ENCODE peak calls at places on chromosomes 6 and 20, in eight cellular contexts. I is mammary epithelial cell, P is tibial nerve, L is AG04449, J is cardiac fibroblast, V is fibroblast of mammary gland, K is left ventricle myocardium inferior, U is GM12864. W is an unnamed sample.

GRCh38 chr20:15278041-15278440 is 940.6 kb upstream of the FLRT3 start:
- DNase-seq in I (peak), P (no peak), L (no peak), J (no peak), V (no peak), K (no peak), U (no peak), W (no peak)

GRCh38 chr6:116557863-116558262 is 4.3 kb downstream of the CALHM4 start:
- DNase-seq in I (peak), P (no peak), L (peak), J (peak), V (peak), K (peak), U (no peak), W (no peak)

GRCh38 chr6:38445912-38446311 is 193.8 kb downstream of the BTBD9 start:
- DNase-seq in I (no peak), P (no peak), L (no peak), J (no peak), V (no peak), K (no peak), U (no peak), W (no peak)

GRCh38 chr20:32727663-32728062 is 15.6 kb downstream of the COMMD7 start:
- DNase-seq in I (peak), P (no peak), L (peak), J (peak), V (peak), K (no peak), U (no peak), W (no peak)

GRCh38 chr6:130026859-130027258 is 8.5 kb downstream of the L3MBTL3 start:
- DNase-seq in I (peak), P (no peak), L (no peak), J (peak), V (peak), K (no peak), U (no peak), W (no peak)

GRCh38 chr20:37309290-37309689 is 19.8 kb downstream of the MANBAL start:
- DNase-seq in I (no peak), P (no peak), L (no peak), J (no peak), V (no peak), K (no peak), U (no peak), W (no peak)

GRCh38 chr6:29112135-29112534 is 4.3 kb downstream of the OR2J3 start:
- DNase-seq in I (no peak), P (no peak), L (no peak), J (no peak), V (no peak), K (no peak), U (no peak), W (peak)

GRCh38 chr6:161393839-161394364 is 120.0 kb upstream of the AGPAT4 start:
- DNase-seq in I (peak), P (peak), L (no peak), J (peak), V (peak), K (no peak), U (peak), W (peak)

GRCh38 chr20:48841861-48842529 is 14.2 kb upstream of the PREX1 start:
- DNase-seq in I (peak), P (no peak), L (no peak), J (peak), V (peak), K (no peak), U (no peak), W (no peak)

GRCh38 chr20:21693322-21693721 is 12.1 kb upstream of the PAX1 start:
- DNase-seq in I (no peak), P (no peak), L (no peak), J (no peak), V (no peak), K (no peak), U (no peak), W (peak)

GRCh38 chr6:12436683-12437082 is 146.5 kb downstream of the EDN1 start:
- DNase-seq in I (no peak), P (no peak), L (no peak), J (no peak), V (no peak), K (no peak), U (no peak), W (no peak)

GRCh38 chr6:27829453-27830211 is 82.6 kb downstream of the OR2B2 start:
- DNase-seq in I (peak), P (no peak), L (no peak), J (no peak), V (peak), K (no peak), U (no peak), W (no peak)

GRCh38 chr6:26016326-26017275 is 54.0 kb downstream of the TRIM38 start:
- DNase-seq in I (peak), P (no peak), L (no peak), J (peak), V (peak), K (peak), U (no peak), W (no peak)

GRCh38 chr6:110415297-110415916 is at the start of gene DDO:
- DNase-seq in I (peak), P (peak), L (no peak), J (peak), V (peak), K (peak), U (no peak), W (peak)

GRCh38 chr6:34455831-34456230 is 10.0 kb upstream of the PACSIN1 start:
- DNase-seq in I (no peak), P (no peak), L (no peak), J (no peak), V (no peak), K (no peak), U (no peak), W (peak)

GRCh38 chr20:4956200-4956810 is 45.0 kb downstream of the SLC23A2 start:
- DNase-seq in I (peak), P (no peak), L (no peak), J (peak), V (peak), K (no peak), U (no peak), W (peak)

GRCh38 chr20:50516180-50516934 is 6.2 kb downstream of the PTPN1 start:
- DNase-seq in I (no peak), P (no peak), L (no peak), J (no peak), V (no peak), K (no peak), U (no peak), W (peak)

GRCh38 chr6:144284753-144285547 is at the start of gene UTRN:
- DNase-seq in I (peak), P (peak), L (no peak), J (peak), V (peak), K (peak), U (no peak), W (peak)

GRCh38 chr6:29559524-29560287 is at the start of gene UBD:
- DNase-seq in I (no peak), P (no peak), L (no peak), J (no peak), V (no peak), K (no peak), U (no peak), W (peak)

GRCh38 chr6:139540276-139540675 is 165.8 kb upstream of the CITED2 start:
- DNase-seq in I (peak), P (peak), L (no peak), J (peak), V (peak), K (no peak), U (peak), W (peak)

GRCh38 chr20:55415567-55416142 is 589.7 kb downstream of the CBLN4 start:
- DNase-seq in I (peak), P (no peak), L (no peak), J (peak), V (peak), K (no peak), U (no peak), W (no peak)
- TF ChIP-seq CTCF in I (peak), P (peak), L (no peak), J (peak), V (peak), K (peak), U (no peak), W (no peak)

DNA sequence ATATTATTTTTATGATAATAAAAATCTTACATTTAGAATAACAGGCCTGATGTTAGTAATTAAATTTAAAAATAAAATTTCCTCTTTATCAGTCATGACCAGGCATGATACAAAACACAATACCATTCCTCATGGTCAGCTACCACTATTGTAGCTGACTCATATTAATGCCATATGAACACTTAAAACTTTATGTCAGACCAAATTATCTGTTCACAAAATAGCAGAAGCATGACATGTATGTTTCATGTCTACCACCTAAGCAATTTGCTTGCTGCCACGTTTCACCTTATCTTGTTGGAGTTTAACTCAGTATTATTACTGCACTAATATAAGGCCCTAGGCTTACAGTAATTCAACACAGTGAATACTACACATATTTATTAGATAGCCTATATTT is 65.7 kb downstream of the HTR1B start:
- DNase-seq in I (peak), P (no peak), L (no peak), J (peak), V (peak), K (no peak), U (no peak), W (no peak)
- H3K4me3 ChIP-seq in I (no peak), P (no peak), L (no peak), J (no peak), V (no peak), K (no peak), U (no peak), W (no peak)

GRCh38 chr6:21227486-21227885 is 366.1 kb upstream of the SOX4 start:
- DNase-seq in I (peak), P (no peak), L (no peak), J (peak), V (peak), K (no peak), U (no peak), W (no peak)
- TF ChIP-seq CTCF in I (peak), P (no peak), L (no peak), J (no peak), V (peak), K (no peak), U (no peak), W (no peak)

DNA sequence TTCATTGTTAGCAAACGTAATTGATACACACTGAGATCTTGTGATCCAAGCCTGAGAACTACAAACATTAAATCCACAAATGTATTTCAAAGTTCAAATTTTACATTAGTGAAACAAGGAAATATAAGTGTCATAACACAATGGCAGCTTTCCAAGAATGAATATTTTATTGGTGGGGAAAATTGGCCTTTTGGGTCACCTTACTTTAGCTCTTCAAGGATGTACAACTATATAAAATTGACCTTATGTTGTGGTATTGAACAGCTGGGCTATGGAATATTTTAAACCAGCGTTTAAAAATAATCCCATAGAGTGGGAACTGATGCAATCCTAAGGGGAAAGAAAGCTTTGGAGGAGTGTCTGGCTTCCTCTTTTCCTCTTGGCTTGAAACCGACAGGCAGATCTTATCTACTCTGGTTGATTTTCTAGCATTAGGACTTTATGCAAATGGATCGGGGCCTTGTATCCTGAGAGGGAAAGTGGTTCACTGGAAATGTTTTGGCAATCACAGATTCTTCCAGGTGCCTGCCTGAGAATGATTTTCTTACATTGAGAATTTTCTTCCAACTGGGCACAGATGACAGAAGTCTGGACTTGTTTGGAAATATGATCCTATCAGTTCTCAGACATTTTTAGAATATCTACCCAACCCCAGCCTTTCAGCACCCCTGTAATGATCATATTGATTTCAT is 184.8 kb upstream of the ECI2 start:
- DNase-seq in I (peak), P (no peak), L (no peak), J (peak), V (peak), K (no peak), U (no peak), W (no peak)
- H3K4me3 ChIP-seq in I (no peak), P (no peak), L (no peak), J (no peak), V (no peak), K (no peak), U (no peak), W (no peak)

DNA sequence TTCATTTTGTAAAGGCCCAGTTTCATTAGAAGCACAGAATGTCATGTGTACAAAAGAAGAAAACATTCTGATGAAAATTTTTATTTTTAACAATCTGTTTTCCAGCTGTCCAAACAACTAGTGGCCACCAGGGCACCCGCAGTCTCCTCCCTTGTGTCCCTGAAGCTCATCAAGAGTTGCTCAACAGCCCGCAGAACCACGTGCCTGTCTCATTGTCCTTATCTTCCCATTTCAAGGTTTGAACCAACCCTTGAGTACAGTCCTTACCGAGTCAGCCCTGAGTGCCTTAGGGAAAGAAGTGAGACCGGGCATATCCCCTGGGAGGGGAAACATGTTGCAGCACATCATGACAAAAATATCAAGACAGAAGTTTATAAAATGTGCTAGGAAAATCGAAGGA is 15.9 kb upstream of the ZNF133 start:
- DNase-seq in I (no peak), P (peak), L (no peak), J (peak), V (peak), K (peak), U (no peak), W (no peak)
- TF ChIP-seq CTCF in I (no peak), P (no peak), L (no peak), J (peak), V (peak), K (peak), U (peak), W (no peak)

DNA sequence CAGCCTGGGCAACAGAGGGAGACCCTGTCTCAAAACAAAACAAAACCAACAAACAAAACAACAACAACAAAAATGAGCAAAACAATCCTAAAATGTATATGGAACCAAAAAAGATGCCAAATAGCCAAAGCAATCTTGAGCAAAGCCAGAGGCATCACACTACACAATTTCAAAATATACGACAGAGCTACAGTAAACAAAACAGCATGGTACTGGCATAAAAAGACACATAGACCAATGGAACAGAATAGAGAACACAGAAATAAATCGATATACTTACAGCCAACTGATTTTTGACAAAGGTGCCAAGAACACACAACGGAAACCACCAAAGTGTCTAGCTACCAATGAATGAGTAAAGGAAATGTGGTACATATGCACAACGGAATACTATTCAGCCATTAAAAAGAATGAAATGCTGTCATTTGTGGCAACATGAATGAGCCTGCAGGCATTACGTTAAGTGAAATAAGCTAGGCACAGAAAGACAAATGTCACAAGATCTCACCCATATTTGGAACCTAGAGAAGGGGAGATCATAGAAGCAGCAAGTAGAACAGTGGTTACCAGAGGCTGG is 16.4 kb downstream of the PXDC1 start:
- DNase-seq in I (no peak), P (no peak), L (no peak), J (no peak), V (no peak), K (no peak), U (no peak), W (no peak)
- H3K4me3 ChIP-seq in I (no peak), P (no peak), L (no peak), J (no peak), V (no peak), K (no peak), U (no peak), W (no peak)

DNA sequence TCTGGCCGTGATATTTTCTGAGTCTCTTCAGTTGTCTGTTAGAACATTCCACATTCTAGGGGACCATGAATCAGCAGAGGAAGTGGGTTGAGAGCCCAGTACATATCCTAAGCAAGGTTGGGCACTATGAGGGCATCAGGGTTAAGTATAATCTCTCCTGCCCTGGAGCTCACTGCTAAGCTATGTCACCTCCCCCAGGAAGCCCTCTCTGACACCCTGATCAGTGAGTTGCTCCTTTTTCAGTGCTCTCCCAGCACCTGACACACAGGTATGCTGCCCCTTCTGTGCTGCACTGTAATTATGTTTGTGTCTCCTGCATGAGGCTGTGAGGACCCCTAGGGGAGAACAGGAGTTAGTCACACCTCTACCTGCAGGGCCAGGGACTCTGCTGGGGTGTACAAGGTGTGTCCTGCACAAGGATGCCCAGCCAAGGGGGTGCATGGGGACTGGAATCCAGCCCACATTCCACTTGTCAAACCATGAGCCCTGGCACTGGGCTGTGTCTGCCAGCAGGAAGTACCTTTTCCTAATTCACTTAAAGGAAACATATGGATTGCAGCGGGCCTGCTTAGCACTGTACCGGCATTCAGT is 3.9 kb downstream of the RAB44 start:
- DNase-seq in I (no peak), P (no peak), L (no peak), J (no peak), V (no peak), K (no peak), U (no peak), W (peak)
- TF ChIP-seq CTCF in I (peak), P (no peak), L (no peak), J (no peak), V (no peak), K (no peak), U (peak), W (peak)

GRCh38 chr6:133855994-133856393 is 32.9 kb upstream of the TCF21 start:
- DNase-seq in I (no peak), P (no peak), L (no peak), J (no peak), V (no peak), K (no peak), U (no peak), W (no peak)
- H3K4me3 ChIP-seq in I (no peak), P (no peak), L (no peak), J (no peak), V (no peak), K (peak), U (no peak), W (no peak)

DNA sequence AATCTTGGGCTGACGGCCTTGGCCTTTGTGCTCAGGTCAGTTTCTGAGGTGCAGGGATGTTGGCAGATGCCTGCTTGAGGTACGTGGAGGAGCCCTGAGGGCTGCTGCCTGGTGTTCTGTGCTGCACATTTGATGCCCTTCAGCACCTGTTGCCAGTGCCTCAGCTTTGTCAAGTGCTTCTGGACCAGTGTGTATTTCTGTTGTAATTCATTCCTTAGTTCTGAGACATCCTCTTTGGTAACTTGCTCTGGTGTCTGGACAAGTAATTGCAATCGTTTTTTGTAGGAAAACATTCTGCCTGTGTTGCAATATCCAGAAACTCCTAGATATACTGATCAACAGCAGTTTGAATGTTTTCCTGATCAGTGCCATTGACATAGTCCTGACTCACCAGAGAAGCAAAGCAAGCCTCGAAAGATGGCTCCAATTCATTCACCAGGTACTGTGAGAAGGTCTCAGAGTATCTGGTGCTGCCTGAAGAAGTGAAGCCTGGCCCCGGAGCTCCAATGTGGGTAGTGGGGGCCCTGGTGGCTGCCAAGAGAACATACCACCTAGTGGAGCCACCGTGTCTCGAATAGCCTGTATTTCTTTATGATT is 26.7 kb downstream of the ZNF337 start:
- DNase-seq in I (peak), P (no peak), L (peak), J (peak), V (peak), K (no peak), U (no peak), W (no peak)
- TF ChIP-seq CTCF in I (no peak), P (no peak), L (no peak), J (peak), V (peak), K (no peak), U (no peak), W (no peak)